ENCODE peak calls at places on chromosomes 5 and 9, in four cellular contexts. One of them, this sample, is unnamed.

GRCh38 chr9:21095561-21095960 is 17.8 kb upstream of the IFNB1 start:
- ATAC-seq in stimulated activated naive CD8-positive, alpha-beta T cell treated with anti-CD3 and anti-CD28 coated beads, Interleukin-15, Interleukin-2, amounts not matched to agents 100 U/mL and 50 U/mL, for 24 hours: no peak
- ATAC-seq in lower lobe of right lung: peak; percentile 47
- ATAC-seq in activated CD8-positive, alpha-beta T cell treated with anti-CD3 and anti-CD28 coated beads for 36 hours: no peak
- ATAC-seq in this sample: no peak

GRCh38 chr5:147996379-147996778 is 67.4 kb upstream of the SPINK5 start:
- ATAC-seq in stimulated activated naive CD8-positive, alpha-beta T cell treated with anti-CD3 and anti-CD28 coated beads, Interleukin-15, Interleukin-2, amounts not matched to agents 100 U/mL and 50 U/mL, for 24 hours: no peak
- ATAC-seq in lower lobe of right lung: no peak
- ATAC-seq in activated CD8-positive, alpha-beta T cell treated with anti-CD3 and anti-CD28 coated beads for 36 hours: no peak
- ATAC-seq in this sample: no peak

GRCh38 chr9:130022566-130023146 is 20.3 kb downstream of the FNBP1 start:
- ATAC-seq in stimulated activated naive CD8-positive, alpha-beta T cell treated with anti-CD3 and anti-CD28 coated beads, Interleukin-15, Interleukin-2, amounts not matched to agents 100 U/mL and 50 U/mL, for 24 hours: no peak
- ATAC-seq in lower lobe of right lung: no peak
- ATAC-seq in activated CD8-positive, alpha-beta T cell treated with anti-CD3 and anti-CD28 coated beads for 36 hours: no peak
- ATAC-seq in this sample: peak; percentile 71

GRCh38 chr5:77953374-77953773 is 177.2 kb upstream of the TBCA start:
- ATAC-seq in stimulated activated naive CD8-positive, alpha-beta T cell treated with anti-CD3 and anti-CD28 coated beads, Interleukin-15, Interleukin-2, amounts not matched to agents 100 U/mL and 50 U/mL, for 24 hours: no peak
- ATAC-seq in lower lobe of right lung: no peak
- ATAC-seq in activated CD8-positive, alpha-beta T cell treated with anti-CD3 and anti-CD28 coated beads for 36 hours: no peak
- ATAC-seq in this sample: no peak

GRCh38 chr5:110096419-110096818 is 406.7 kb downstream of the MAN2A1 start:
- ATAC-seq in stimulated activated naive CD8-positive, alpha-beta T cell treated with anti-CD3 and anti-CD28 coated beads, Interleukin-15, Interleukin-2, amounts not matched to agents 100 U/mL and 50 U/mL, for 24 hours: peak; percentile 56
- ATAC-seq in lower lobe of right lung: peak; percentile 42
- ATAC-seq in activated CD8-positive, alpha-beta T cell treated with anti-CD3 and anti-CD28 coated beads for 36 hours: peak; percentile 24
- ATAC-seq in this sample: no peak

GRCh38 chr5:80206282-80206681 is 49.6 kb downstream of the SERINC5 start:
- ATAC-seq in stimulated activated naive CD8-positive, alpha-beta T cell treated with anti-CD3 and anti-CD28 coated beads, Interleukin-15, Interleukin-2, amounts not matched to agents 100 U/mL and 50 U/mL, for 24 hours: peak; percentile 65
- ATAC-seq in lower lobe of right lung: no peak
- ATAC-seq in activated CD8-positive, alpha-beta T cell treated with anti-CD3 and anti-CD28 coated beads for 36 hours: peak; percentile 67
- ATAC-seq in this sample: no peak

GRCh38 chr9:107539427-107540154 is 50.0 kb upstream of the KLF4 start:
- ATAC-seq in stimulated activated naive CD8-positive, alpha-beta T cell treated with anti-CD3 and anti-CD28 coated beads, Interleukin-15, Interleukin-2, amounts not matched to agents 100 U/mL and 50 U/mL, for 24 hours: no peak
- ATAC-seq in lower lobe of right lung: peak; percentile 22
- ATAC-seq in activated CD8-positive, alpha-beta T cell treated with anti-CD3 and anti-CD28 coated beads for 36 hours: no peak
- ATAC-seq in this sample: no peak

GRCh38 chr9:3403315-3403714 is 122.5 kb downstream of the RFX3 start:
- ATAC-seq in stimulated activated naive CD8-positive, alpha-beta T cell treated with anti-CD3 and anti-CD28 coated beads, Interleukin-15, Interleukin-2, amounts not matched to agents 100 U/mL and 50 U/mL, for 24 hours: peak; percentile 86
- ATAC-seq in lower lobe of right lung: no peak
- ATAC-seq in activated CD8-positive, alpha-beta T cell treated with anti-CD3 and anti-CD28 coated beads for 36 hours: peak; percentile 51
- ATAC-seq in this sample: no peak

GRCh38 chr5:78661044-78661443 is 12.5 kb upstream of the LHFPL2 start:
- ATAC-seq in stimulated activated naive CD8-positive, alpha-beta T cell treated with anti-CD3 and anti-CD28 coated beads, Interleukin-15, Interleukin-2, amounts not matched to agents 100 U/mL and 50 U/mL, for 24 hours: no peak
- ATAC-seq in lower lobe of right lung: no peak
- ATAC-seq in activated CD8-positive, alpha-beta T cell treated with anti-CD3 and anti-CD28 coated beads for 36 hours: no peak
- ATAC-seq in this sample: no peak

GRCh38 chr9:75451505-75451904 is 363.2 kb downstream of the OSTF1 start:
- ATAC-seq in stimulated activated naive CD8-positive, alpha-beta T cell treated with anti-CD3 and anti-CD28 coated beads, Interleukin-15, Interleukin-2, amounts not matched to agents 100 U/mL and 50 U/mL, for 24 hours: no peak
- ATAC-seq in lower lobe of right lung: peak; percentile 70
- ATAC-seq in activated CD8-positive, alpha-beta T cell treated with anti-CD3 and anti-CD28 coated beads for 36 hours: no peak
- ATAC-seq in this sample: no peak

GRCh38 chr5:138458353-138458752 is 6.9 kb upstream of the EGR1 start:
- ATAC-seq in stimulated activated naive CD8-positive, alpha-beta T cell treated with anti-CD3 and anti-CD28 coated beads, Interleukin-15, Interleukin-2, amounts not matched to agents 100 U/mL and 50 U/mL, for 24 hours: no peak
- ATAC-seq in lower lobe of right lung: no peak
- ATAC-seq in activated CD8-positive, alpha-beta T cell treated with anti-CD3 and anti-CD28 coated beads for 36 hours: no peak
- ATAC-seq in this sample: no peak

GRCh38 chr5:159273923-159274322 is 10.8 kb downstream of the UBLCP1 start:
- ATAC-seq in stimulated activated naive CD8-positive, alpha-beta T cell treated with anti-CD3 and anti-CD28 coated beads, Interleukin-15, Interleukin-2, amounts not matched to agents 100 U/mL and 50 U/mL, for 24 hours: no peak
- ATAC-seq in lower lobe of right lung: no peak
- ATAC-seq in activated CD8-positive, alpha-beta T cell treated with anti-CD3 and anti-CD28 coated beads for 36 hours: no peak
- ATAC-seq in this sample: no peak

GRCh38 chr5:96582343-96582742 is 79.8 kb upstream of the CAST start:
- ATAC-seq in stimulated activated naive CD8-positive, alpha-beta T cell treated with anti-CD3 and anti-CD28 coated beads, Interleukin-15, Interleukin-2, amounts not matched to agents 100 U/mL and 50 U/mL, for 24 hours: no peak
- ATAC-seq in lower lobe of right lung: no peak
- ATAC-seq in activated CD8-positive, alpha-beta T cell treated with anti-CD3 and anti-CD28 coated beads for 36 hours: no peak
- ATAC-seq in this sample: no peak

GRCh38 chr5:124342027-124342471 is 404.4 kb downstream of the ZNF608 start:
- ATAC-seq in stimulated activated naive CD8-positive, alpha-beta T cell treated with anti-CD3 and anti-CD28 coated beads, Interleukin-15, Interleukin-2, amounts not matched to agents 100 U/mL and 50 U/mL, for 24 hours: no peak
- ATAC-seq in lower lobe of right lung: peak; percentile 81
- ATAC-seq in activated CD8-positive, alpha-beta T cell treated with anti-CD3 and anti-CD28 coated beads for 36 hours: no peak
- ATAC-seq in this sample: no peak

GRCh38 chr9:19493845-19494244 is 85.0 kb downstream of the ACER2 start:
- ATAC-seq in stimulated activated naive CD8-positive, alpha-beta T cell treated with anti-CD3 and anti-CD28 coated beads, Interleukin-15, Interleukin-2, amounts not matched to agents 100 U/mL and 50 U/mL, for 24 hours: no peak
- ATAC-seq in lower lobe of right lung: no peak
- ATAC-seq in activated CD8-positive, alpha-beta T cell treated with anti-CD3 and anti-CD28 coated beads for 36 hours: no peak
- ATAC-seq in this sample: no peak

GRCh38 chr9:124280176-124280691 is 22.5 kb downstream of the NEK6 start:
- ATAC-seq in stimulated activated naive CD8-positive, alpha-beta T cell treated with anti-CD3 and anti-CD28 coated beads, Interleukin-15, Interleukin-2, amounts not matched to agents 100 U/mL and 50 U/mL, for 24 hours: no peak
- ATAC-seq in lower lobe of right lung: peak; percentile 79
- ATAC-seq in activated CD8-positive, alpha-beta T cell treated with anti-CD3 and anti-CD28 coated beads for 36 hours: no peak
- ATAC-seq in this sample: no peak

GRCh38 chr9:89676281-89676680 is 71.5 kb downstream of the GADD45G start:
- ATAC-seq in stimulated activated naive CD8-positive, alpha-beta T cell treated with anti-CD3 and anti-CD28 coated beads, Interleukin-15, Interleukin-2, amounts not matched to agents 100 U/mL and 50 U/mL, for 24 hours: no peak
- ATAC-seq in lower lobe of right lung: peak; percentile 88
- ATAC-seq in activated CD8-positive, alpha-beta T cell treated with anti-CD3 and anti-CD28 coated beads for 36 hours: no peak
- ATAC-seq in this sample: no peak

GRCh38 chr9:4762889-4763521 is 22.0 kb upstream of the AK3 start:
- ATAC-seq in stimulated activated naive CD8-positive, alpha-beta T cell treated with anti-CD3 and anti-CD28 coated beads, Interleukin-15, Interleukin-2, amounts not matched to agents 100 U/mL and 50 U/mL, for 24 hours: peak; percentile 26
- ATAC-seq in lower lobe of right lung: peak; percentile 78
- ATAC-seq in activated CD8-positive, alpha-beta T cell treated with anti-CD3 and anti-CD28 coated beads for 36 hours: peak; percentile 55
- ATAC-seq in this sample: peak; percentile 39

GRCh38 chr5:137195483-137195882 is 303.6 kb downstream of the SPOCK1 start:
- ATAC-seq in stimulated activated naive CD8-positive, alpha-beta T cell treated with anti-CD3 and anti-CD28 coated beads, Interleukin-15, Interleukin-2, amounts not matched to agents 100 U/mL and 50 U/mL, for 24 hours: no peak
- ATAC-seq in lower lobe of right lung: no peak
- ATAC-seq in activated CD8-positive, alpha-beta T cell treated with anti-CD3 and anti-CD28 coated beads for 36 hours: no peak
- ATAC-seq in this sample: no peak

GRCh38 chr5:55421074-55421529 is 113.3 kb downstream of the MTREX start:
- ATAC-seq in stimulated activated naive CD8-positive, alpha-beta T cell treated with anti-CD3 and anti-CD28 coated beads, Interleukin-15, Interleukin-2, amounts not matched to agents 100 U/mL and 50 U/mL, for 24 hours: peak; percentile 98
- ATAC-seq in lower lobe of right lung: no peak
- ATAC-seq in activated CD8-positive, alpha-beta T cell treated with anti-CD3 and anti-CD28 coated beads for 36 hours: peak; percentile 99
- ATAC-seq in this sample: peak; percentile 97

GRCh38 chr9:96022445-96023031 is 147.0 kb downstream of the ERCC6L2 start:
- ATAC-seq in stimulated activated naive CD8-positive, alpha-beta T cell treated with anti-CD3 and anti-CD28 coated beads, Interleukin-15, Interleukin-2, amounts not matched to agents 100 U/mL and 50 U/mL, for 24 hours: peak; percentile 60
- ATAC-seq in lower lobe of right lung: peak; percentile 69
- ATAC-seq in activated CD8-positive, alpha-beta T cell treated with anti-CD3 and anti-CD28 coated beads for 36 hours: peak; percentile 52
- ATAC-seq in this sample: no peak

GRCh38 chr5:180950291-180950949 is 38.2 kb upstream of the BTNL3 start:
- ATAC-seq in stimulated activated naive CD8-positive, alpha-beta T cell treated with anti-CD3 and anti-CD28 coated beads, Interleukin-15, Interleukin-2, amounts not matched to agents 100 U/mL and 50 U/mL, for 24 hours: no peak
- ATAC-seq in lower lobe of right lung: peak; percentile 68
- ATAC-seq in activated CD8-positive, alpha-beta T cell treated with anti-CD3 and anti-CD28 coated beads for 36 hours: no peak
- ATAC-seq in this sample: no peak

GRCh38 chr9:121269030-121269887 is 1.3 kb downstream of the GSN start:
- ATAC-seq in stimulated activated naive CD8-positive, alpha-beta T cell treated with anti-CD3 and anti-CD28 coated beads, Interleukin-15, Interleukin-2, amounts not matched to agents 100 U/mL and 50 U/mL, for 24 hours: no peak
- ATAC-seq in lower lobe of right lung: peak; percentile 69
- ATAC-seq in activated CD8-positive, alpha-beta T cell treated with anti-CD3 and anti-CD28 coated beads for 36 hours: no peak
- ATAC-seq in this sample: no peak

GRCh38 chr5:136981936-136982335 is 517.2 kb downstream of the SPOCK1 start:
- ATAC-seq in stimulated activated naive CD8-positive, alpha-beta T cell treated with anti-CD3 and anti-CD28 coated beads, Interleukin-15, Interleukin-2, amounts not matched to agents 100 U/mL and 50 U/mL, for 24 hours: no peak
- ATAC-seq in lower lobe of right lung: no peak
- ATAC-seq in activated CD8-positive, alpha-beta T cell treated with anti-CD3 and anti-CD28 coated beads for 36 hours: no peak
- ATAC-seq in this sample: no peak

GRCh38 chr9:16282718-16283117 is 587.8 kb downstream of the BNC2 start:
- ATAC-seq in stimulated activated naive CD8-positive, alpha-beta T cell treated with anti-CD3 and anti-CD28 coated beads, Interleukin-15, Interleukin-2, amounts not matched to agents 100 U/mL and 50 U/mL, for 24 hours: no peak
- ATAC-seq in lower lobe of right lung: no peak
- ATAC-seq in activated CD8-positive, alpha-beta T cell treated with anti-CD3 and anti-CD28 coated beads for 36 hours: no peak
- ATAC-seq in this sample: no peak

GRCh38 chr5:128536861-128537305 is 1.2 kb downstream of the FBN2 start:
- ATAC-seq in stimulated activated naive CD8-positive, alpha-beta T cell treated with anti-CD3 and anti-CD28 coated beads, Interleukin-15, Interleukin-2, amounts not matched to agents 100 U/mL and 50 U/mL, for 24 hours: no peak
- ATAC-seq in lower lobe of right lung: no peak
- ATAC-seq in activated CD8-positive, alpha-beta T cell treated with anti-CD3 and anti-CD28 coated beads for 36 hours: no peak
- ATAC-seq in this sample: no peak

GRCh38 chr5:98099448-98100105 is 673.9 kb upstream of the RGMB start:
- ATAC-seq in stimulated activated naive CD8-positive, alpha-beta T cell treated with anti-CD3 and anti-CD28 coated beads, Interleukin-15, Interleukin-2, amounts not matched to agents 100 U/mL and 50 U/mL, for 24 hours: no peak
- ATAC-seq in lower lobe of right lung: no peak
- ATAC-seq in activated CD8-positive, alpha-beta T cell treated with anti-CD3 and anti-CD28 coated beads for 36 hours: no peak
- ATAC-seq in this sample: no peak

GRCh38 chr5:76616206-76616605 is 7.0 kb downstream of the F2RL2 start:
- ATAC-seq in stimulated activated naive CD8-positive, alpha-beta T cell treated with anti-CD3 and anti-CD28 coated beads, Interleukin-15, Interleukin-2, amounts not matched to agents 100 U/mL and 50 U/mL, for 24 hours: no peak
- ATAC-seq in lower lobe of right lung: no peak
- ATAC-seq in activated CD8-positive, alpha-beta T cell treated with anti-CD3 and anti-CD28 coated beads for 36 hours: no peak
- ATAC-seq in this sample: no peak

GRCh38 chr9:83920469-83920941 is 727 bp downstream of the KIF27 start:
- ATAC-seq in stimulated activated naive CD8-positive, alpha-beta T cell treated with anti-CD3 and anti-CD28 coated beads, Interleukin-15, Interleukin-2, amounts not matched to agents 100 U/mL and 50 U/mL, for 24 hours: peak; percentile 12
- ATAC-seq in lower lobe of right lung: peak; percentile 74
- ATAC-seq in activated CD8-positive, alpha-beta T cell treated with anti-CD3 and anti-CD28 coated beads for 36 hours: peak; percentile 31
- ATAC-seq in this sample: peak; percentile 48

GRCh38 chr5:123819401-123819800 is 307.4 kb downstream of the CSNK1G3 start:
- ATAC-seq in stimulated activated naive CD8-positive, alpha-beta T cell treated with anti-CD3 and anti-CD28 coated beads, Interleukin-15, Interleukin-2, amounts not matched to agents 100 U/mL and 50 U/mL, for 24 hours: no peak
- ATAC-seq in lower lobe of right lung: no peak
- ATAC-seq in activated CD8-positive, alpha-beta T cell treated with anti-CD3 and anti-CD28 coated beads for 36 hours: no peak
- ATAC-seq in this sample: no peak

GRCh38 chr5:25095261-25095660 is 450.5 kb upstream of the CDH10 start:
- ATAC-seq in stimulated activated naive CD8-positive, alpha-beta T cell treated with anti-CD3 and anti-CD28 coated beads, Interleukin-15, Interleukin-2, amounts not matched to agents 100 U/mL and 50 U/mL, for 24 hours: no peak
- ATAC-seq in lower lobe of right lung: no peak
- ATAC-seq in activated CD8-positive, alpha-beta T cell treated with anti-CD3 and anti-CD28 coated beads for 36 hours: no peak
- ATAC-seq in this sample: no peak

GRCh38 chr5:172849636-172850453 is 15.8 kb downstream of the ERGIC1 start:
- ATAC-seq in stimulated activated naive CD8-positive, alpha-beta T cell treated with anti-CD3 and anti-CD28 coated beads, Interleukin-15, Interleukin-2, amounts not matched to agents 100 U/mL and 50 U/mL, for 24 hours: peak; percentile 25
- ATAC-seq in lower lobe of right lung: peak; percentile 43
- ATAC-seq in activated CD8-positive, alpha-beta T cell treated with anti-CD3 and anti-CD28 coated beads for 36 hours: peak; percentile 46
- ATAC-seq in this sample: peak; percentile 89

GRCh38 chr5:175479125-175479881 is 943 bp downstream of the SFXN1 start:
- ATAC-seq in stimulated activated naive CD8-positive, alpha-beta T cell treated with anti-CD3 and anti-CD28 coated beads, Interleukin-15, Interleukin-2, amounts not matched to agents 100 U/mL and 50 U/mL, for 24 hours: no peak
- ATAC-seq in lower lobe of right lung: peak; percentile 16
- ATAC-seq in activated CD8-positive, alpha-beta T cell treated with anti-CD3 and anti-CD28 coated beads for 36 hours: no peak
- ATAC-seq in this sample: peak; percentile 6